ENCODE peak calls at places on chromosomes 7 and 10, in five cellular contexts. E, I, Z, C and G are unnamed samples.

GRCh38 chr7:157523766-157524421 is 187.1 kb downstream of the DNAJB6 start:
- DNase-seq in E (no peak), I (no peak), Z (no peak), C (no peak), G (no peak)

GRCh38 chr7:7978860-7979259 is 10.3 kb downstream of the GLCCI1 start:
- DNase-seq in C (no peak), Z (no peak), I (no peak), E (no peak), G (no peak)

GRCh38 chr7:100082978-100083377 is 1.5 kb upstream of the ZNF3 start:
- DNase-seq in Z (no peak), C (no peak), I (no peak), E (no peak), G (no peak)

GRCh38 chr7:109695386-109695785 is 1125.7 kb downstream of the DNAJB9 start:
- DNase-seq in C (no peak), I (no peak), Z (no peak), E (no peak), G (no peak)

GRCh38 chr7:47544416-47544815 is 37.5 kb downstream of the TNS3 start:
- DNase-seq in C (no peak), Z (no peak), E (no peak), I (no peak), G (no peak)

GRCh38 chr7:136389933-136390332 is 412.8 kb upstream of the MTPN start:
- DNase-seq in I (no peak), Z (no peak), C (no peak), E (no peak), G (no peak)

GRCh38 chr10:3406556-3406955 is 234.0 kb upstream of the PITRM1 start:
- DNase-seq in C (no peak), Z (no peak), I (no peak), E (no peak), G (no peak)

GRCh38 chr10:3982746-3983442 is 197.9 kb upstream of the KLF6 start:
- DNase-seq in E (no peak), Z (no peak), I (no peak), C (no peak), G (no peak)

GRCh38 chr7:79778786-79779382 is 325.4 kb upstream of the MAGI2 start:
- DNase-seq in I (no peak), C (no peak), Z (no peak), E (no peak), G (peak)

GRCh38 chr10:36677170-36677768 is 448.1 kb upstream of the ANKRD30A start:
- DNase-seq in Z (no peak), E (no peak), I (no peak), C (no peak), G (peak)

GRCh38 chr7:123557631-123558505 is at the start of gene NDUFA5:
- DNase-seq in E (peak), I (peak), Z (peak), C (peak), G (peak)

GRCh38 chr10:116269612-116270011 is 3.4 kb downstream of the GFRA1 start:
- DNase-seq in E (no peak), Z (no peak), C (no peak), I (no peak), G (no peak)

GRCh38 chr10:97612386-97612785 is 20.9 kb downstream of the MORN4 start:
- DNase-seq in E (no peak), Z (no peak), I (peak), C (peak), G (peak)

GRCh38 chr10:29947701-29948060 is 111.7 kb downstream of the JCAD start:
- DNase-seq in C (no peak), Z (no peak), I (no peak), E (no peak), G (no peak)

GRCh38 chr7:5450549-5451327 is 27.1 kb upstream of the TNRC18 start:
- DNase-seq in I (peak), Z (peak), C (peak), E (peak), G (peak)

GRCh38 chr10:132860527-132860926 is 74.6 kb upstream of the NKX6-2 start:
- DNase-seq in Z (peak), I (no peak), C (no peak), E (peak), G (no peak)

GRCh38 chr10:116743266-116744064 is 1.1 kb upstream of the HSPA12A start:
- DNase-seq in I (no peak), Z (no peak), C (no peak), E (no peak), G (no peak)

GRCh38 chr10:83555264-83555663 is 584.0 kb upstream of the GHITM start:
- DNase-seq in Z (no peak), I (no peak), E (no peak), C (no peak), G (no peak)

GRCh38 chr10:71266147-71266917 is 52.7 kb upstream of the SLC29A3 start:
- DNase-seq in I (no peak), C (no peak), E (no peak), Z (peak), G (peak)

GRCh38 chr7:40763319-40764287 is 628.8 kb downstream of the SUGCT start:
- DNase-seq in E (no peak), I (no peak), Z (no peak), C (no peak), G (peak)

GRCh38 chr10:17022399-17022798 is 107.2 kb downstream of the CUBN start:
- DNase-seq in I (no peak), C (peak), Z (no peak), E (no peak), G (no peak)

GRCh38 chr10:5663692-5664427 is 2.5 kb downstream of the ASB13 start:
- DNase-seq in Z (no peak), E (no peak), C (no peak), I (peak), G (no peak)

GRCh38 chr7:45696476-45696875 is 122.3 kb downstream of the ADCY1 start:
- DNase-seq in E (no peak), C (no peak), Z (no peak), I (no peak), G (no peak)

GRCh38 chr10:28616514-28616913 is 60.8 kb upstream of the BAMBI start:
- DNase-seq in E (no peak), C (no peak), I (no peak), Z (no peak), G (no peak)

DNA sequence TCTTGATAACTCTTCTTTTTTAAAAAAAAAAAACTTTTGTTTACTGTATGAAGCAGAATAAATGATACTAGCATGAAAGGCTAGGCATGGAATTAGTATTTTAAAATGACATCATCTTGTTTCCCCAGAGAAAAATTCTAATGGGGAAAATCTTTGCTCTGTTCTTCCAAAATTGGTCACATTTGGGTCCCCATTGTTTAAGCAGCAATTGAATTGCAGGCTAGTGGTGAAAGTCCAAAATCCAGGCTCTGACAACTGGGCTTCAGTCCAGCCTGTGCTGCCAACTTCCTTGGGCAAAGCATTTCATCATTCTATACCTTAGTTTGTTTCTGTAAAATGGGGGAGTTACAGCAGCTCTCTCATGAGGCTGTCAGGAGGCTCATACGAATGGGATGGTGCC is 726.4 kb downstream of the KCNMA1 start:
- DNase-seq in C (no peak), I (no peak), Z (no peak), E (no peak), G (no peak)
- H3K27ac ChIP-seq in C (no peak), I (no peak), Z (no peak), E (no peak), G (no peak)

GRCh38 chr7:1096156-1097119 is 8.5 kb downstream of the GPER1 start:
- DNase-seq in C (no peak), I (no peak), E (no peak), Z (no peak), G (no peak)

GRCh38 chr7:1094870-1095269 is 7.0 kb downstream of the GPER1 start:
- DNase-seq in I (no peak), Z (no peak), C (no peak), E (no peak), G (no peak)

GRCh38 chr7:1097120-1097504 is 9.2 kb downstream of the GPER1 start:
- DNase-seq in Z (no peak), C (no peak), E (no peak), I (no peak), G (no peak)

GRCh38 chr7:1093916-1094508 is 6.1 kb downstream of the GPER1 start:
- DNase-seq in I (no peak), E (no peak), Z (no peak), C (no peak), G (no peak)

GRCh38 chr7:1095621-1096155 is 7.8 kb downstream of the GPER1 start:
- DNase-seq in I (no peak), C (no peak), E (peak), Z (no peak), G (no peak)
- TF ChIP-seq CTCF in I (no peak), C (no peak), E (no peak), Z (no peak), G (no peak)

GRCh38 chr10:128457136-128457535 is 330.9 kb upstream of the MKI67 start:
- DNase-seq in I (no peak), E (peak), C (no peak), Z (no peak), G (no peak)

GRCh38 chr10:128466831-128467371 is 340.7 kb upstream of the MKI67 start:
- DNase-seq in E (no peak), I (no peak), C (no peak), Z (no peak), G (no peak)

GRCh38 chr10:128463991-128464755 is 337.9 kb upstream of the MKI67 start:
- DNase-seq in Z (peak), I (no peak), C (no peak), E (no peak), G (peak)

GRCh38 chr10:128465697-128466096 is 339.5 kb upstream of the MKI67 start:
- DNase-seq in C (no peak), Z (no peak), I (no peak), E (no peak), G (no peak)

DNA sequence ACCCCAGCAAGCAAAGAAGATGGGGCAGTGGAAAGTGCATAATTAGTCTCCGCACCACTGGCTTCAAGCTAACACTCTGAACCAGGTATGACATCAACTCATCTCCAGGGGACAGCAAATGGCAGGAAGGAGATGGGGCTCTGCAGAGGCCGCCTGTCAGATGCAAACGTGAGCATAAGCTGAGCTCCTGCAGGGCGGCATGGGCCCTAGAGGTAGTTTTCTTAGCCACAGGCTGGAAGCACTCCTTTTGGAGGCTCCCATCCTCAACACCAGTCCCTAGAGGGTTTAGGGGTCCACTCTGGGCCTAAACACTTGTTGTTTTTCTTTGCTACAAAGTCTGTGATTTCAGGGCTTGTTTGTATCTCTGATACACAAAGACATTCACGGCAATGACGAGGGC is 335.8 kb upstream of the MKI67 start:
- DNase-seq in I (no peak), C (no peak), Z (no peak), E (no peak), G (no peak)
- H3K27ac ChIP-seq in I (no peak), C (no peak), Z (no peak), E (no peak), G (no peak)

GRCh38 chr7:142585425-142585824 is 163.8 kb upstream of the PRSS1 start:
- DNase-seq in Z (no peak), C (no peak), E (no peak), I (no peak), G (peak)
- TF ChIP-seq CTCF in Z (no peak), C (peak), E (no peak), I (peak), G (peak)